ENCODE peak calls at places on chromosomes 4 and X, in six cellular contexts. S is HFFc6, C is right lobe of liver, E is GM13977, I is K562, D is cardiac fibroblast. T is an unnamed sample.

GRCh38 chrX:119880552-119881437 is 9.2 kb downstream of the NDUFA1 start:
- DNase-seq in E (peak), I (peak), S (peak), D (peak), C (no peak), T (peak)

GRCh38 chrX:121570072-121570841 is 522.8 kb downstream of the GLUD2 start:
- DNase-seq in E (no peak), I (no peak), C (peak), D (no peak), S (no peak), T (no peak)

GRCh38 chr4:164383187-164384181 is 370.4 kb upstream of the SMIM31 start:
- DNase-seq in I (no peak), D (no peak), E (no peak), S (no peak), C (peak), T (no peak)

GRCh38 chrX:70044541-70045245 is 5.0 kb downstream of the AWAT2 start:
- DNase-seq in C (no peak), S (peak), D (peak), E (no peak), I (no peak), T (no peak)

GRCh38 chr4:128354205-128354821 is 66.7 kb upstream of the PGRMC2 start:
- DNase-seq in S (peak), I (no peak), D (peak), E (no peak), C (peak), T (no peak)

GRCh38 chrX:95156566-95156965 is 1482.6 kb downstream of the FAM133A start:
- DNase-seq in I (no peak), C (no peak), D (no peak), S (no peak), E (no peak), T (no peak)

GRCh38 chr4:61201562-61202099 is 1.5 kb downstream of the ADGRL3 start:
- DNase-seq in S (no peak), C (no peak), I (no peak), D (peak), E (peak), T (no peak)

GRCh38 chr4:18556402-18556801 is 534.8 kb upstream of the LCORL start:
- DNase-seq in S (no peak), D (no peak), I (no peak), C (no peak), E (no peak), T (no peak)

GRCh38 chr4:98546910-98547544 is 111.4 kb downstream of the TSPAN5 start:
- DNase-seq in C (no peak), I (no peak), E (no peak), S (peak), D (peak), T (no peak)

GRCh38 chr4:158090323-158090722 is 82.5 kb downstream of the GASK1B start:
- DNase-seq in S (no peak), D (peak), I (no peak), C (no peak), E (no peak), T (no peak)

GRCh38 chr4:136831553-136831952 is 700.7 kb downstream of the PCDH18 start:
- DNase-seq in I (no peak), E (no peak), S (no peak), C (no peak), D (no peak), T (no peak)
- TF ChIP-seq CTCF in I (no peak), E (peak), S (no peak), C (no peak), D (no peak), T (no peak)

DNA sequence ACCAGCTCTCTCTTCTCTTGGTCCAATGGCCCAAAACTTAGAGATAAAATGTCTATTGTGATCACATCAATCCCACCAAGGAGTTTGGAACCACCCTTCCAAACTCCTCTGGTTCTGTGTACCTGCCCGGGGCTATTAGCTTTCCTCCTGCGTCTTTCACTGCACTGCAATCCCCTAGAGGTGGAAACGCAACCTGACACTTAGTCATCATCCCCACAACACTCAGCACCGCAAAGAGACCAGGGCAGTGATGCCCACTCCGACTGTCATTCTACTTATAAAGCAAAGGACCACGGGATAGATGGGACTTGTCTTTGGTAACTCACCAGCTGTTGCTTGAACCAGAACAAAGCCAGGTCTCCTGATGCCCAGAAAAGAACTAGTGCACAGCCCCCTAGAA is 22.0 kb downstream of the AFAP1 start:
- DNase-seq in D (no peak), C (no peak), I (no peak), S (no peak), E (no peak), T (no peak)
- TF ChIP-seq CTCF in D (no peak), C (no peak), I (no peak), S (no peak), E (no peak), T (no peak)

GRCh38 chr4:20194079-20195013 is 57.4 kb upstream of the SLIT2 start:
- DNase-seq in E (no peak), S (peak), I (no peak), C (no peak), D (peak), T (no peak)
- TF ChIP-seq CTCF in E (no peak), S (no peak), I (no peak), C (no peak), D (no peak), T (no peak)

GRCh38 chr4:20046179-20046578 is 205.5 kb upstream of the SLIT2 start:
- DNase-seq in I (no peak), C (no peak), S (no peak), D (no peak), E (no peak), T (no peak)

GRCh38 chr4:20043992-20044391 is 207.7 kb upstream of the SLIT2 start:
- DNase-seq in I (no peak), C (no peak), S (no peak), E (no peak), D (peak), T (no peak)

GRCh38 chr4:20044936-20045335 is 206.8 kb upstream of the SLIT2 start:
- DNase-seq in S (no peak), C (no peak), E (no peak), I (no peak), D (no peak), T (no peak)

GRCh38 chr4:20044502-20044911 is 207.2 kb upstream of the SLIT2 start:
- DNase-seq in C (no peak), S (peak), D (peak), E (no peak), I (no peak), T (no peak)

DNA sequence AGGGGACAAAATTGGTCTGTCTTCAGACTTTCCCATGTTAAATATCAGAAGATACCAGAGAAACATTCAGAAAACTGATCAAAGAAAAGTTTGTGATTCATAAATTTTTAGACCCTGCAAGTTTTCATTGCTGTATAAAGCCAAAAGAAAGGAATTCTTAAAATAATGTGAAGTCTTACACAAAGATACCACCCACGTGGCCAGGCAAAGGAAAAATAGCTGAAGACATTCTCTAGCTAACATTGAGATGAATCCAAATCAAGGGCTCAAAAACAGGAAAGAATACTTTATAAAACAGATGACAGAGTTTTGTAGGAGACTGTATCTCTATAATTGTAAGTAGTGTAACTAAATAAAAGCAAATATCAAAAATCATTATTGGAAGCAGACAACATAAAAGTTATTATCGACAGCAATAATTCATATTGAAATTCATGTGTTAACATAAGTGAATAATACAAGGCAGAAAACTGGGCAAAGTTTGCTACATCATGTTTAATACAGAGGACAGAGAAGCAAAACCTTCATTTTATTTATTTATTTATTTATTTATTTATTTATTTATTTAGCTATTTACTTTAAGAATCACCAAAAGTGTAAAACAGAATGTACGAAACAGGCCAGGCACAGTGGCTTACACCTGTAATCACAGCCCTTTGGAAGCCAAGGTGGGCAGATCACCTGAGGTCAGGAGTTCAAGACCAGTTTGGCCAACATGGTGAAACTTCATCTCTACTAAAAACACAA is 204.6 kb upstream of the SLIT2 start:
- DNase-seq in D (peak), S (no peak), I (no peak), E (no peak), C (no peak), T (no peak)
- TF ChIP-seq CTCF in D (no peak), S (no peak), I (no peak), E (no peak), C (no peak), T (no peak)

DNA sequence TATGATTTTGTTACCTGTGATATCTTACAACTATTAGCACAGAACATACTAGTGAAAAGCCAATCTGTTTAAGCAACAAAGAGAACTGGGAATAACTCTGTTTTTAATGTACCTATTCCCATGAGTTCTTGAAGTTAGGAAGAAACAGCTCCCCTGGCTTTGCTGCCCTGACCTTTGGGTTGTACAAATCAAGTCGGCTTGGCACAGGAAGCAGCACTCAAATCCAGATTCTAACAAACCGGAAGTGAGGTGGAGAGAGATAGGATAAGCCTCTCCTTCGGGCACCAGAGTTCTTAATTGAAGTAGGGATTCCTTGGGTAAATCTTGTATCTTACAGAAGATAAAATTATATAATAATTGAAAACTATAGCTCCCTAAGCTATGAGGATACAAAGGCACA is 144.8 kb upstream of the CPEB2 start:
- DNase-seq in S (no peak), I (no peak), E (no peak), C (no peak), D (peak), T (no peak)
- TF ChIP-seq CTCF in S (no peak), I (no peak), E (no peak), C (no peak), D (no peak), T (no peak)

GRCh38 chr4:94506822-94507221 is 55.1 kb downstream of the PDLIM5 start:
- DNase-seq in E (no peak), I (no peak), S (no peak), D (no peak), C (no peak), T (no peak)

GRCh38 chr4:94507281-94507680 is 55.5 kb downstream of the PDLIM5 start:
- DNase-seq in I (no peak), D (no peak), E (no peak), C (no peak), S (no peak), T (no peak)

GRCh38 chr4:94508256-94508655 is 56.5 kb downstream of the PDLIM5 start:
- DNase-seq in I (no peak), C (no peak), S (no peak), E (no peak), D (peak), T (no peak)

GRCh38 chr4:94507708-94508107 is 56.0 kb downstream of the PDLIM5 start:
- DNase-seq in I (peak), E (no peak), C (no peak), S (peak), D (peak), T (no peak)

GRCh38 chr4:94504545-94504944 is 52.8 kb downstream of the PDLIM5 start:
- DNase-seq in E (no peak), I (no peak), D (peak), C (no peak), S (peak), T (no peak)
- TF ChIP-seq CTCF in E (no peak), I (no peak), D (no peak), C (no peak), S (no peak), T (no peak)

GRCh38 chr4:11801466-11802446 is 373.1 kb upstream of the HS3ST1 start:
- DNase-seq in C (no peak), E (no peak), D (no peak), S (no peak), I (no peak), T (no peak)

DNA sequence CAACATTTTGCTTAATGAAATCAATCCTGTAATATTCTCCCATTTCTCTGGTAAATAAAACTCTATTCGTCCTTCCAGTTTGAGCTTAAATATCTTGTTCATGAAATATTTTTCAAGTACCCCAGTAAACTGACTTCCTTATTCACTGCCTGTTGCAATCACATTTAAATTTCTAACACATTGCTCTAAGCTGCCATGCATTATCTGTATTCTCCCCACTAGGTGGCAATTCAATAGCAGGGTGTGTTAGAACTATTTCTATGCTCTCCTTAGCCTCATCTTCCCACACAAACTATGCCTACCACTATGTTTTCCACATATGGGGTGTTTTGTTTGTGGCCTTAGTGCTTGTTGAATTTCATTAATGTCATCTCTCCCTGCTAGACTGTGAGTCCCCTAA is 377.1 kb upstream of the HS3ST1 start:
- DNase-seq in C (no peak), I (no peak), D (peak), S (no peak), E (no peak), T (peak)
- TF ChIP-seq CTCF in C (peak), I (no peak), D (peak), S (peak), E (peak), T (no peak)

DNA sequence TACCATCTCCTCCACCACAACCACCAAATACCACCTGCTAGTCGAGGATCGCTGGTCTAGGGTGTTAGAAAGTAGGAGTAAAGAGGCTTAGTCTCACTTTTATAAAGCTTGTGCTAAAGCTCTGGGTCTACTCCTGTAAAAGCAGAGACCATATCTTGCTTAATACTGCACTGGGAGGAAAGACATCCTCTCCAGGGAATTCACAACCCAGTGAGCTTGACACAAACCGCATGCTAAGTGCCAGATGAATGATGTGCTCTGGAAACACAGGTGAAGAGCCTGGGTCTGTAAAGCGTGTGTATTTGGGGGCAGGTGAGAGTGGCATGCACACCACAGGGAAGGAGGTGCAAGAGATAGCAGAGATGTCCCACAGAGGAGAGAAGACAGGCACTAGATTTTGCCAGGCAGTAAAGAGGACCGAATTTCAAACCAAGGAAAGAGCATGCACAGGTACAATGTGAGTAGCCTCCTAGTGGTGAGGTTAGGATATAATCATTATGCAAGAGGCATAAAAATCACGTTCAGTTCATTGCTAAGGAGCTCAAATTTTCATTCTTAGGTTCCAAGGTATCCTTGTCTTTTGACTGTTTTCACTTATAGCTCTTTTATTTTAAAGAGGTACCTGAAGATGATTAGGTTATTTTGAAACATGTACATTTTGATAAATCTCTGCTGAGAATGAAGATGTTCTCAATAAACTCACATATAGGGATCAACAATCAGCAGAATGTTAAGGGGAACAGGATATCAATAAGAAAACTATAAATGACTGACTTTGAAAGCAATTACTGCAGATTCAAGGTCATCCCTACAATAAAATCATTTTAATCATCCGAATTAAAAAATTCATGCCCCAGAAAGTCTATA is 20.7 kb downstream of the TAPT1 start:
- DNase-seq in I (peak), S (peak), C (no peak), D (peak), E (peak), T (peak)
- TF ChIP-seq CTCF in I (peak), S (peak), C (peak), D (peak), E (peak), T (peak)

DNA sequence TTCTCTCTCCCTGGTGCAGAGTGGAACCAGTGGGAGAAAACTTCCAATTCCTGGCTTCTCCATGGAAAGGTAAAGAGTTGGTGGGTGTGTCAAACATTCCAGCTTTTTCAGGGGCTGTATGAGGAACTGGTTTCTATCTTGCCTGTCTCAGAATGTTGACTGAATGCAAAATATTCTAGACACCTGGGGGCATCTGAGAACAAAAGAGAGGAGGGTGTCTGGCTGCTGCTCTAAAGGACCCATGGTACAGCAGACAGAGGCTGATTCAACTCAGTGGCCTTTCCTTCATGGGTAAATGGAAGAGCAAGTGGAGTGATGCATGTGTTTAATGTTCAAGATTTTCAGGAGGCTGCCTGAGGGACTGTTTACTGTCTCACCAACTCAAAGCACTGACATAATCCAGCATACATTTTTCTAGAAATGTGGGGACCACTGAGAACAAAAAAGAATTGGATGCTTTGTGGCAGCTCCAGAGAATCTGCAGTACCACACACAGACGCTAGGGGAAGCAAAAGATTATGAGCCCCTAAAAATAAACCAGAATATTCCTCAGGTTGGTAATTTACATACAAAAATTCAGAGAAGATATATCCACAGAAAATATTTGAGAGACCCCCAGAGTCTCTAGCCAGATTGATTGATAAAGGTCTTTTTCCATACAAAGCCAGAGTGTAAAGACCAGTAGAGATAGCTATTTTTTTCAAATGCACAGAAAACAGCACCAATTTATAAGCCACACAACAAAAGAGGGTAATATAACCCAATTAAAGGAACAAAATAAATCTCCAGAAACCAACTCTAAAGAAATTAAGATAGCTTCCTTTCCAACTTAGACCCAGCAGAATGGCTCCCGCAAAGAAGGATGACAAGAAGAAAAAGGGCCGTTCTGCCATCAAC is 48.0 kb upstream of the STARD8 start:
- DNase-seq in I (peak), E (no peak), C (no peak), D (peak), S (no peak), T (no peak)
- TF ChIP-seq CTCF in I (peak), E (peak), C (peak), D (peak), S (peak), T (no peak)

DNA sequence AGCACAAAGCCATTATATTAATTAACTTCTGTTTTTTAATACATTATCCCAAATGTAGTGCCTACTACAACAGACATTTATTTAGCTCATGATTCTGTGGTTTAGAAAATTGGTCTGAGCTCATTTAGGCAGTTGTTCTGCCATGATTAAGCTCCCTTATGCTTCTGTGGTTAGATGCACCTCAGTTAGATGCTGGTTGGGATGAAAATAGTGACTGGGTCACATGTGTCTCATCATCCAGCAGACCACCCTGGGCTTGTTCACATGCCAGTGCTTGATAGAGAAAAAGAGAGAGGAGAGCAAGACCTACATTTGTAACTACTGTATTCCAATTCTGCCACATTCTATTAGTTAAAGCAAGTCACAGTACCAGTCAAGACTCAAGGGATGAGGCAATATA is 376.4 kb upstream of the GNPDA2 start:
- DNase-seq in E (no peak), D (no peak), I (no peak), S (no peak), C (no peak), T (no peak)
- TF ChIP-seq CTCF in E (no peak), D (no peak), I (no peak), S (no peak), C (no peak), T (no peak)

T was measured in GM20000.